ENCODE peak calls at places on chromosome 5, in six cellular contexts. One of them, this sample, is unnamed.
A peak's percentile ranks its signal among the peaks of the same experiment; 100 is the strongest.

GRCh38 chr5:16894236-16895057 is 41.6 kb downstream of the MYO10 start:
- DNase-seq in mammary epithelial cell: peak; percentile 98
- DNase-seq in HCT116: peak; percentile 89
- DNase-seq in fibroblast of lung: peak; percentile 98
- DNase-seq in GM23338: peak; percentile 42
- DNase-seq in H1: no peak
- DNase-seq in this sample: peak; percentile 78

GRCh38 chr5:34488984-34489383 is 167.1 kb upstream of the RAI14 start:
- DNase-seq in HCT116: no peak
- DNase-seq in fibroblast of lung: no peak
- DNase-seq in GM23338: no peak
- DNase-seq in mammary epithelial cell: no peak
- DNase-seq in H1: no peak
- DNase-seq in this sample: no peak

GRCh38 chr5:96247733-96248132 is 185.3 kb downstream of the PCSK1 start:
- DNase-seq in HCT116: no peak
- DNase-seq in fibroblast of lung: no peak
- DNase-seq in H1: no peak
- DNase-seq in mammary epithelial cell: no peak
- DNase-seq in GM23338: no peak
- DNase-seq in this sample: no peak

GRCh38 chr5:150750469-150750868 is 8.3 kb downstream of the DCTN4 start:
- DNase-seq in H1: no peak
- DNase-seq in fibroblast of lung: no peak
- DNase-seq in GM23338: no peak
- DNase-seq in mammary epithelial cell: no peak
- DNase-seq in HCT116: no peak
- DNase-seq in this sample: no peak

GRCh38 chr5:157558089-157558595 is 17.4 kb downstream of the ADAM19 start:
- DNase-seq in fibroblast of lung: peak; percentile 93
- DNase-seq in HCT116: no peak
- DNase-seq in mammary epithelial cell: peak; percentile 43
- DNase-seq in GM23338: no peak
- DNase-seq in H1: no peak
- DNase-seq in this sample: peak; percentile 77

GRCh38 chr5:39608024-39608423 is 183.2 kb upstream of the DAB2 start:
- DNase-seq in fibroblast of lung: no peak
- DNase-seq in GM23338: no peak
- DNase-seq in HCT116: no peak
- DNase-seq in mammary epithelial cell: no peak
- DNase-seq in H1: no peak
- DNase-seq in this sample: peak; percentile 17

GRCh38 chr5:177427919-177428573 is 1.6 kb downstream of the GRK6 start:
- DNase-seq in HCT116: no peak
- DNase-seq in mammary epithelial cell: no peak
- DNase-seq in GM23338: no peak
- DNase-seq in fibroblast of lung: no peak
- DNase-seq in H1: no peak
- DNase-seq in this sample: no peak

GRCh38 chr5:149046196-149046829 is 16.5 kb downstream of the SH3TC2 start:
- DNase-seq in mammary epithelial cell: no peak
- DNase-seq in GM23338: no peak
- DNase-seq in HCT116: no peak
- DNase-seq in H1: no peak
- DNase-seq in fibroblast of lung: peak; percentile 79
- DNase-seq in this sample: no peak

GRCh38 chr5:36637516-36637915 is 31.1 kb downstream of the SLC1A3 start:
- DNase-seq in mammary epithelial cell: no peak
- DNase-seq in GM23338: no peak
- DNase-seq in fibroblast of lung: no peak
- DNase-seq in HCT116: no peak
- DNase-seq in H1: no peak
- DNase-seq in this sample: no peak

GRCh38 chr5:135705230-135705631 is 126.4 kb upstream of the CXCL14 start:
- DNase-seq in mammary epithelial cell: peak; percentile 91
- DNase-seq in GM23338: no peak
- DNase-seq in HCT116: no peak
- DNase-seq in H1: no peak
- DNase-seq in fibroblast of lung: peak; percentile 58
- DNase-seq in this sample: peak; percentile 35

GRCh38 chr5:132422720-132423442 is 53.4 kb downstream of the SLC22A5 start:
- DNase-seq in H1: no peak
- DNase-seq in GM23338: no peak
- DNase-seq in mammary epithelial cell: no peak
- DNase-seq in fibroblast of lung: peak; percentile 57
- DNase-seq in HCT116: no peak
- DNase-seq in this sample: peak; percentile 65

GRCh38 chr5:154138701-154139100 is 51.8 kb upstream of the GALNT10 start:
- DNase-seq in fibroblast of lung: peak; percentile 12
- DNase-seq in mammary epithelial cell: no peak
- DNase-seq in H1: no peak
- DNase-seq in HCT116: no peak
- DNase-seq in GM23338: no peak
- DNase-seq in this sample: no peak

GRCh38 chr5:150257424-150257823 is 32.1 kb downstream of the CAMK2A start:
- DNase-seq in H1: no peak
- DNase-seq in fibroblast of lung: no peak
- DNase-seq in HCT116: no peak
- DNase-seq in GM23338: no peak
- DNase-seq in mammary epithelial cell: no peak
- DNase-seq in this sample: no peak

GRCh38 chr5:168165977-168166376 is 125.5 kb upstream of the WWC1 start:
- DNase-seq in fibroblast of lung: no peak
- DNase-seq in H1: no peak
- DNase-seq in GM23338: no peak
- DNase-seq in HCT116: no peak
- DNase-seq in mammary epithelial cell: no peak
- DNase-seq in this sample: no peak

GRCh38 chr5:142820447-142820846 is 50.3 kb downstream of the ARHGAP26 start:
- DNase-seq in mammary epithelial cell: no peak
- DNase-seq in H1: no peak
- DNase-seq in GM23338: no peak
- DNase-seq in HCT116: no peak
- DNase-seq in fibroblast of lung: no peak
- DNase-seq in this sample: no peak

GRCh38 chr5:18101532-18101931 is 467.3 kb downstream of the TAF11L14 start:
- DNase-seq in HCT116: no peak
- DNase-seq in fibroblast of lung: no peak
- DNase-seq in mammary epithelial cell: no peak
- DNase-seq in H1: no peak
- DNase-seq in GM23338: no peak
- DNase-seq in this sample: no peak

GRCh38 chr5:14739538-14739937 is 75.0 kb downstream of the OTULIN start:
- DNase-seq in mammary epithelial cell: peak; percentile 75
- DNase-seq in fibroblast of lung: peak; percentile 61
- DNase-seq in GM23338: no peak
- DNase-seq in HCT116: no peak
- DNase-seq in H1: no peak
- DNase-seq in this sample: peak; percentile 84

GRCh38 chr5:154059583-154059982 is 20.8 kb downstream of the MFAP3 start:
- DNase-seq in fibroblast of lung: no peak
- DNase-seq in GM23338: no peak
- DNase-seq in H1: no peak
- DNase-seq in HCT116: no peak
- DNase-seq in mammary epithelial cell: no peak
- DNase-seq in this sample: no peak

GRCh38 chr5:159456722-159457462 is 126.6 kb upstream of the IL12B start:
- DNase-seq in GM23338: no peak
- DNase-seq in fibroblast of lung: peak; percentile 69
- DNase-seq in H1: no peak
- DNase-seq in mammary epithelial cell: peak; percentile 77
- DNase-seq in HCT116: peak; percentile 13
- DNase-seq in this sample: peak; percentile 69

GRCh38 chr5:6780802-6781391 is 67.7 kb downstream of the TENT4A start:
- DNase-seq in fibroblast of lung: no peak
- DNase-seq in H1: no peak
- DNase-seq in HCT116: peak; percentile 38
- DNase-seq in GM23338: peak; percentile 74
- DNase-seq in mammary epithelial cell: no peak
- DNase-seq in this sample: no peak

GRCh38 chr5:102922839-102923477 is 167.9 kb downstream of the PAM start:
- DNase-seq in H1: no peak
- DNase-seq in fibroblast of lung: no peak
- DNase-seq in mammary epithelial cell: no peak
- DNase-seq in GM23338: no peak
- DNase-seq in HCT116: no peak
- DNase-seq in this sample: no peak

GRCh38 chr5:112186401-112186990 is 232.6 kb downstream of the EPB41L4A start:
- DNase-seq in fibroblast of lung: peak; percentile 44
- DNase-seq in GM23338: peak; percentile 70
- DNase-seq in H1: no peak
- DNase-seq in mammary epithelial cell: peak; percentile 23
- DNase-seq in HCT116: peak; percentile 53
- DNase-seq in this sample: peak; percentile 68

GRCh38 chr5:94376672-94377345 is 241.6 kb downstream of the KIAA0825 start:
- DNase-seq in HCT116: no peak
- DNase-seq in GM23338: no peak
- DNase-seq in H1: no peak
- DNase-seq in mammary epithelial cell: no peak
- DNase-seq in fibroblast of lung: peak; percentile 2
- DNase-seq in this sample: no peak

GRCh38 chr5:102090770-102091169 is 205.3 kb downstream of the SLCO4C1 start:
- DNase-seq in mammary epithelial cell: no peak
- DNase-seq in fibroblast of lung: no peak
- DNase-seq in H1: no peak
- DNase-seq in GM23338: peak; percentile 64
- DNase-seq in HCT116: peak; percentile 36
- DNase-seq in this sample: peak; percentile 0

GRCh38 chr5:115452083-115452482 is 92.5 kb downstream of the FEM1C start:
- DNase-seq in fibroblast of lung: no peak
- DNase-seq in HCT116: no peak
- DNase-seq in mammary epithelial cell: no peak
- DNase-seq in H1: no peak
- DNase-seq in GM23338: no peak
- DNase-seq in this sample: no peak

GRCh38 chr5:44387911-44388310 is 1.3 kb downstream of the FGF10 start:
- DNase-seq in fibroblast of lung: no peak
- DNase-seq in mammary epithelial cell: no peak
- DNase-seq in HCT116: no peak
- DNase-seq in H1: no peak
- DNase-seq in GM23338: peak; percentile 51
- DNase-seq in this sample: no peak

GRCh38 chr5:111972080-111972479 is 215.1 kb upstream of the NREP start:
- DNase-seq in mammary epithelial cell: no peak
- DNase-seq in fibroblast of lung: no peak
- DNase-seq in GM23338: no peak
- DNase-seq in HCT116: no peak
- DNase-seq in H1: no peak
- DNase-seq in this sample: no peak

GRCh38 chr5:139847790-139848507 is 52.3 kb downstream of the PSD2 start:
- DNase-seq in fibroblast of lung: peak; percentile 40
- DNase-seq in H1: no peak
- DNase-seq in mammary epithelial cell: peak; percentile 33
- DNase-seq in GM23338: peak; percentile 69
- DNase-seq in HCT116: no peak
- DNase-seq in this sample: peak; percentile 68

GRCh38 chr5:9209846-9210547 is 335.9 kb downstream of the SEMA5A start:
- DNase-seq in HCT116: no peak
- DNase-seq in GM23338: no peak
- DNase-seq in mammary epithelial cell: peak; percentile 73
- DNase-seq in H1: no peak
- DNase-seq in fibroblast of lung: no peak
- DNase-seq in this sample: peak; percentile 69

GRCh38 chr5:34048143-34048542 is 5.1 kb upstream of the C1QTNF3 start:
- DNase-seq in mammary epithelial cell: no peak
- DNase-seq in fibroblast of lung: no peak
- DNase-seq in GM23338: no peak
- DNase-seq in HCT116: no peak
- DNase-seq in H1: no peak
- DNase-seq in this sample: no peak

GRCh38 chr5:2415678-2416077 is 335.8 kb downstream of the IRX2 start:
- DNase-seq in GM23338: peak; percentile 4
- DNase-seq in mammary epithelial cell: no peak
- DNase-seq in HCT116: no peak
- DNase-seq in H1: no peak
- DNase-seq in fibroblast of lung: no peak
- DNase-seq in this sample: no peak

GRCh38 chr5:78569441-78569840 is 79.1 kb downstream of the LHFPL2 start:
- DNase-seq in H1: no peak
- DNase-seq in fibroblast of lung: peak; percentile 86
- DNase-seq in mammary epithelial cell: no peak
- DNase-seq in GM23338: peak; percentile 34
- DNase-seq in HCT116: no peak
- DNase-seq in this sample: peak; percentile 7

GRCh38 chr5:124634820-124635323 is 111.6 kb downstream of the ZNF608 start:
- DNase-seq in HCT116: no peak
- DNase-seq in H1: no peak
- DNase-seq in fibroblast of lung: peak; percentile 70
- DNase-seq in GM23338: no peak
- DNase-seq in mammary epithelial cell: peak; percentile 31
- DNase-seq in this sample: peak; percentile 75

GRCh38 chr5:144680711-144681110 is 510.0 kb downstream of the KCTD16 start:
- DNase-seq in mammary epithelial cell: no peak
- DNase-seq in H1: no peak
- DNase-seq in HCT116: no peak
- DNase-seq in fibroblast of lung: no peak
- DNase-seq in GM23338: no peak
- DNase-seq in this sample: no peak
- H3K4me1 ChIP-seq in mammary epithelial cell: no peaks in the 10 kb centered on the region
- H3K4me1 ChIP-seq in H1: no peaks in the 10 kb centered on the region
- H3K4me1 ChIP-seq in HCT116: no peaks in the 10 kb centered on the region
- H3K4me1 ChIP-seq in fibroblast of lung: no peaks in the 10 kb centered on the region
- H3K4me1 ChIP-seq in GM23338: no peaks in the 10 kb centered on the region
- H3K4me1 ChIP-seq in this sample: no peaks in the 10 kb centered on the region

GRCh38 chr5:81003987-81004386 is 43.8 kb downstream of the RASGRF2 start:
- DNase-seq in HCT116: no peak
- DNase-seq in H1: no peak
- DNase-seq in GM23338: no peak
- DNase-seq in fibroblast of lung: no peak
- DNase-seq in mammary epithelial cell: no peak
- DNase-seq in this sample: no peak
- H2AFZ ChIP-seq in HCT116: no peak overlapping the region
- H2AFZ ChIP-seq in H1: no peak overlapping the region
- H2AFZ ChIP-seq in GM23338: no peak overlapping the region
- H2AFZ ChIP-seq in fibroblast of lung: no peak overlapping the region
- H2AFZ ChIP-seq in mammary epithelial cell: no peak overlapping the region
- H2AFZ ChIP-seq in this sample: no peak overlapping the region

DNA sequence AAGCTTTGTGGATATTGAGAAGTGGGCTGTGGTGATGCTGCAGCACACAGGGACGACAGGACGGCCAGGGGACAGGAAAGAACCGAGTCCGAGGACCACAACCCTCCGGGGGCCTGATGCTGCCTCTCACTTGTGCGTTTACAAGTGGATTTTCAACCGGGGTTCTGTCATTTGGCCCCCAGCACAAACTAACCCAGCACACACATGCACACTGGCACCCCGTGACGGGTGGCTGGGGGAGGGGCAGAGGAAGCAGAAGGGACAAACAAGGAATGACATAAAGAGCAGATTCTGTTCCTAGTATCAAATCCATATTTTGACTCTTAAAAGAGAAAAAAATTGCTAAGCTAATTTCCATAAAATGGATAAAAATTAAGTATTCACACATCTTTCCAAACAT is 18.3 kb upstream of the ZFYVE16 start:
- DNase-seq in GM23338: no peak
- DNase-seq in mammary epithelial cell: no peak
- DNase-seq in fibroblast of lung: no peak
- DNase-seq in HCT116: no peak
- DNase-seq in H1: no peak
- DNase-seq in this sample: no peak
- H3K4me1 ChIP-seq in GM23338: peaks cover 14% of the 10 kb centered on the region
- H3K4me1 ChIP-seq in mammary epithelial cell: no peaks in the 10 kb centered on the region
- H3K4me1 ChIP-seq in fibroblast of lung: no peaks in the 10 kb centered on the region
- H3K4me1 ChIP-seq in HCT116: no peaks in the 10 kb centered on the region
- H3K4me1 ChIP-seq in H1: peaks cover 5% of the 10 kb centered on the region
- H3K4me1 ChIP-seq in this sample: no peaks in the 10 kb centered on the region

GRCh38 chr5:164573397-164573796 is 1068.0 kb downstream of the MAT2B start:
- DNase-seq in GM23338: no peak
- DNase-seq in H1: no peak
- DNase-seq in HCT116: no peak
- DNase-seq in fibroblast of lung: no peak
- DNase-seq in mammary epithelial cell: no peak
- DNase-seq in this sample: no peak
- H2AFZ ChIP-seq in GM23338: peak overlapping the region; percentile 57
- H2AFZ ChIP-seq in H1: peak overlapping the region; percentile 85
- H2AFZ ChIP-seq in HCT116: no peak overlapping the region
- H2AFZ ChIP-seq in fibroblast of lung: no peak overlapping the region
- H2AFZ ChIP-seq in mammary epithelial cell: no peak overlapping the region
- H2AFZ ChIP-seq in this sample: no peak overlapping the region